ENCODE peak calls at places on chromosomes 2 and 18, in eight cellular contexts. D, K, J, U, V, C, R and A are unnamed samples.

GRCh38 chr2:143015681-143016080 is 113.5 kb upstream of the ARHGAP15 start:
- DNase-seq in D (no peak), K (no peak), J (no peak), U (no peak), V (peak), C (no peak), R (no peak), A (no peak)

GRCh38 chr18:72433756-72434155 is 110.4 kb downstream of the CBLN2 start:
- DNase-seq in D (no peak), K (no peak), J (no peak), U (no peak), V (no peak), C (no peak), R (no peak), A (no peak)

GRCh38 chr2:31337197-31337596 is 77.3 kb downstream of the XDH start:
- DNase-seq in D (peak), K (no peak), J (no peak), U (no peak), V (peak), C (no peak), R (no peak), A (no peak)

GRCh38 chr2:107411267-107411666 is 415.4 kb upstream of the RGPD4 start:
- DNase-seq in D (no peak), K (no peak), J (no peak), U (no peak), V (no peak), C (no peak), R (no peak), A (no peak)

GRCh38 chr2:48601349-48601748 is 16.3 kb upstream of the GTF2A1L start:
- DNase-seq in D (peak), K (no peak), J (peak), U (peak), V (peak), C (no peak), R (peak), A (no peak)

GRCh38 chr2:127503491-127503890 is 22.8 kb downstream of the IWS1 start:
- DNase-seq in D (no peak), K (no peak), J (no peak), U (no peak), V (no peak), C (no peak), R (no peak), A (no peak)

GRCh38 chr2:135512099-135512498 is 18.9 kb downstream of the ZRANB3 start:
- DNase-seq in D (peak), K (no peak), J (no peak), U (no peak), V (peak), C (no peak), R (no peak), A (no peak)

GRCh38 chr18:74375999-74376398 is 60.4 kb downstream of the C18orf63 start:
- DNase-seq in D (no peak), K (no peak), J (no peak), U (no peak), V (peak), C (no peak), R (no peak), A (no peak)

GRCh38 chr2:217413193-217413592 is 553.3 kb upstream of the TNP1 start:
- DNase-seq in D (no peak), K (no peak), J (no peak), U (no peak), V (peak), C (no peak), R (no peak), A (no peak)

GRCh38 chr2:38199129-38199528 is 123.2 kb upstream of the CYP1B1 start:
- DNase-seq in D (no peak), K (no peak), J (no peak), U (no peak), V (no peak), C (no peak), R (no peak), A (no peak)

GRCh38 chr2:38203455-38203810 is 127.5 kb upstream of the CYP1B1 start:
- DNase-seq in D (peak), K (no peak), J (no peak), U (no peak), V (no peak), C (no peak), R (no peak), A (no peak)

GRCh38 chr2:38202713-38203454 is 126.9 kb upstream of the CYP1B1 start:
- DNase-seq in D (peak), K (no peak), J (no peak), U (no peak), V (no peak), C (no peak), R (no peak), A (no peak)

GRCh38 chr2:38200583-38200982 is 124.6 kb upstream of the CYP1B1 start:
- DNase-seq in D (no peak), K (no peak), J (no peak), U (no peak), V (no peak), C (no peak), R (no peak), A (no peak)

GRCh38 chr2:38201784-38202183 is 125.8 kb upstream of the CYP1B1 start:
- DNase-seq in D (peak), K (no peak), J (no peak), U (no peak), V (peak), C (no peak), R (no peak), A (no peak)
- TF ChIP-seq CTCF in D (no peak), K (no peak), J (no peak), U (no peak), V (no peak), C (no peak), R (no peak), A (no peak)

DNA sequence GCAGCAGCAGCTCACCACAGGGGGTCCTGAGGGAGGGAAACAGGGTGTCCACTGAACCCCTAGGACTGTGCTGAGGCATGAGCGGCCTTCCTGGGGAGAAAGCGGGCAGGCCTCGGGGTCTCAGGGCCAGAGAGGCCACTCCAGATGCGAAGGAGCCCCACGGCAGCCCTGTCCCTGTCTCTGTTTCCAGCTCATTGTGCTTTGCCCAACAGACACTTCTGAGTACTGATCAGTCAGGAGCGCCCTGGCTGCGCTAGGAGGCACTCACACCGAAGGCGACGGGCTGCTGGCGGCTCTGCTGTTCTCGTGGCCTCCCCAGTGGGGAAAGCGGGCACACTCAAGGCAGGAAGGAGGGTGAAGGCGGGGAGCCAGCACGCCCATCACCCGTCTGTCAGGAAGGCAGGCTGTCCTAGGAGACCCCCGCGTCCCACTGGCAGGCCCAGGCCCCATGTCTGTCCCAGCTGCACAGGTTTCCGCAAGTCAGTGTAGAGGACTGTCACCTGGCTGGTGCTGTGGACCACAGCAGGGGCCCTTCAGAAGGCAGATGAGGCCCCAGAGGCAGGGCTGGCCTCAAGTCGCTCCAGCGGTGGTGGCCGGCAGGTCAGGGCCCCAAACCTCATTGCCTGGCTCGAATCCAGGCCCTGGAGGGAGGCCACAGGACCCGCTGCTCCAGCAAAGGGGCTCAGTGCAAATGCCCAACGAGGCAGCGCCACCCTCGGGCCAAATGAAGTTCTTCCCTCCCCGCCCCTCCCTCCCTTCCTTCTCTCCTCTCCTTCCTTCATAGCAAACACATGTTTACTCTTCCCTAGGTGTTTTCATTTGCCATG is 6.8 kb downstream of the ESPNL start:
- DNase-seq in D (no peak), K (no peak), J (peak), U (no peak), V (no peak), C (no peak), R (no peak), A (no peak)
- TF ChIP-seq CTCF in D (no peak), K (peak), J (peak), U (no peak), V (peak), C (no peak), R (no peak), A (no peak)

GRCh38 chr18:25334588-25334987 is 17.4 kb downstream of the ZNF521 start:
- DNase-seq in D (no peak), K (no peak), J (no peak), U (no peak), V (no peak), C (no peak), R (no peak), A (no peak)
- TF ChIP-seq CTCF in D (peak), K (no peak), J (no peak), U (peak), V (no peak), C (no peak), R (no peak), A (no peak)

DNA sequence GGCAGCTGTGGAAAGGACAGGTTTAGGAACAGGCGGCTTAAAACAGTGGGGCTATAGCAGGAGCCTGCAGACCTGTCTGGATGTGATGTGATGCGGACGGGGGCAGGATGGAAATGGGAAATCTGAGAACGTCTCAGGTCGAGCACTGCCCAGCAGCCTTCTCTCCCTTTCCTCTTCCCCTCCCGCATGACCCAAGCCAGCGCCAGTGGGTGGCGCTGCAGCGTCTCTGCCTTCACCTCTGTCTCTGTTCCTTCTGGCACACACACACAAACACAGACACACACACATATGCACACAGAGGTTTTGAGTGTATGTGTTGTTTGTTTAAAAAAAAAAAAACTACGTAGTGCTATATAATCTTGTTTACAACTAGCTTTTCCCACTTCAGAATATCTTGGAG is 82.0 kb upstream of the SLC66A3 start:
- DNase-seq in D (no peak), K (no peak), J (peak), U (no peak), V (peak), C (no peak), R (no peak), A (no peak)
- TF ChIP-seq CTCF in D (peak), K (no peak), J (peak), U (peak), V (peak), C (no peak), R (peak), A (peak)

GRCh38 chr2:72745679-72746368 is 80.0 kb downstream of the EXOC6B start:
- DNase-seq in D (peak), K (no peak), J (no peak), U (peak), V (peak), C (no peak), R (peak), A (peak)
- TF ChIP-seq CTCF in D (peak), K (peak), J (peak), U (peak), V (peak), C (no peak), R (peak), A (peak)

GRCh38 chr2:100242891-100243670 is 79.2 kb downstream of the LONRF2 start:
- DNase-seq in D (peak), K (peak), J (peak), U (peak), V (peak), C (no peak), R (peak), A (peak)
- TF ChIP-seq CTCF in D (peak), K (peak), J (peak), U (peak), V (peak), C (no peak), R (peak), A (peak)

GRCh38 chr2:229714080-229714735 is at the start of gene DNER:
- DNase-seq in D (no peak), K (no peak), J (peak), U (peak), V (no peak), C (no peak), R (peak), A (peak)

GRCh38 chr2:229708335-229708734 is 6.0 kb downstream of the DNER start:
- DNase-seq in D (no peak), K (no peak), J (no peak), U (no peak), V (no peak), C (no peak), R (no peak), A (no peak)

GRCh38 chr2:229713371-229714079 is 830 bp downstream of the DNER start:
- DNase-seq in D (no peak), K (no peak), J (peak), U (peak), V (peak), C (no peak), R (peak), A (peak)

GRCh38 chr2:229714736-229715541 is 584 bp upstream of the DNER start:
- DNase-seq in D (peak), K (no peak), J (peak), U (peak), V (peak), C (no peak), R (peak), A (peak)

DNA sequence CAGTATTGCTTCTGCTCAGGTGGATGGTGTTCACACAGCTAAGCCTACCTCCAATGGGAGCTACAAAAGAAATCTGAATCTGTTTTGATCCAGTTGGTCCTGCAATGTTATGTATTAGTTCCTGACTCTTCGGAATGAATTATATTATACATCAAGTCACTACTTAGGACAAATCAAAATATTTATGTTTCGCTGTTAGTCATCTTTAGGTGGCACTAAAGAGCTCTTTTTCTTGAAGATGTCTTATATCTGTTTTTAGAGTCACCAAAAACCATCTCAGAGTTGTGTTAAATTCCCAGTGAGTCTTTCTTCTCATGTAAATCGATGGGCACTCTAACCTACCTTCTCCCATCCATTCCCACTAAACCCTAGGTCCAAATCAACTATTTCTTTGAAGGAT is 2.2 kb downstream of the DNER start:
- DNase-seq in D (no peak), K (no peak), J (no peak), U (no peak), V (peak), C (no peak), R (no peak), A (no peak)
- TF ChIP-seq CTCF in D (peak), K (no peak), J (no peak), U (peak), V (no peak), C (no peak), R (peak), A (no peak)

DNA sequence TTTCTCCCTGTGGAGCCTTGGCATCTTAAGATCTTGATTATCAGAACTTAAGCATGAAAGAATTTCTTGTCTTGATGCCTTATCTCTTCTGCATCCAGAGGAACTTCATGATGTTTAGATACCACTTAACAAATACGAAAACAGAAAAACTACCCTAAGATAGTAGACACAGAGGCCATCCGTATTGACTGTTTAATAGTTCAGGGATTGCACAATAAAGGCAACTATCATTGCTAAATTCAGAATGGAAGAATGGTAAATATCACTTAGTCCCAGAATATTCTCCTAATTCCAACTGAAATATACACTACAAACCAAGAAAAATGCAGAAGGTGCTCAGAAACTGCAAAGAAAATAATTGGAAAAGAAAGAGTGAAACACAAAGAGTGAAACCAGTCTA is 214.6 kb upstream of the VWC2L start:
- DNase-seq in D (no peak), K (no peak), J (no peak), U (no peak), V (no peak), C (no peak), R (no peak), A (no peak)
- TF ChIP-seq CTCF in D (no peak), K (no peak), J (no peak), U (no peak), V (no peak), C (no peak), R (no peak), A (no peak)